ENCODE peak calls at places on chromosome 16, in four cellular contexts. W, S, E and Z are unnamed samples.

GRCh38 chr16:87206646-87207451 is 110.3 kb downstream of the C16orf95 start:
- DNase-seq in W (no peak), S (no peak), E (no peak), Z (no peak)

GRCh38 chr16:57628008-57628781 is at the start of gene ADGRG1:
- DNase-seq in W (peak), S (peak), E (peak), Z (peak)

GRCh38 chr16:31080035-31080629 is 5.9 kb downstream of the ZNF646 start:
- DNase-seq in W (no peak), S (peak), E (no peak), Z (no peak)

GRCh38 chr16:58449306-58449705 is 50.6 kb upstream of the NDRG4 start:
- DNase-seq in W (no peak), S (no peak), E (no peak), Z (no peak)

GRCh38 chr16:11797166-11797956 is at the start of gene ZC3H7A:
- DNase-seq in W (peak), S (peak), E (peak), Z (peak)

GRCh38 chr16:21162661-21163151 is 4.2 kb downstream of the LDAF1 start:
- DNase-seq in W (peak), S (peak), E (peak), Z (peak)

GRCh38 chr16:10296956-10297340 is 88.9 kb upstream of the ATF7IP2 start:
- DNase-seq in W (no peak), S (no peak), E (no peak), Z (no peak)

GRCh38 chr16:89670496-89671431 is 13.1 kb downstream of the SPATA33 start:
- DNase-seq in W (no peak), S (no peak), E (no peak), Z (no peak)

GRCh38 chr16:78034530-78034929 is 12.2 kb downstream of the CLEC3A start:
- DNase-seq in W (no peak), S (no peak), E (no peak), Z (no peak)

GRCh38 chr16:59605706-59606105 is 871.6 kb upstream of the GOT2 start:
- DNase-seq in W (no peak), S (no peak), E (no peak), Z (no peak)

GRCh38 chr16:81666102-81666501 is 113.0 kb upstream of the PLCG2 start:
- DNase-seq in W (no peak), S (no peak), E (no peak), Z (no peak)

GRCh38 chr16:20937736-20938135 is 37.2 kb downstream of the LYRM1 start:
- DNase-seq in W (no peak), S (no peak), E (no peak), Z (no peak)

GRCh38 chr16:57184890-57185445 is 871 bp downstream of the PSME3IP1 start:
- DNase-seq in W (peak), S (no peak), E (no peak), Z (no peak)

GRCh38 chr16:46929378-46930332 is 43.8 kb downstream of the DNAJA2 start:
- DNase-seq in W (peak), S (peak), E (peak), Z (no peak)

GRCh38 chr16:68235882-68236803 is at the start of gene ESRP2:
- DNase-seq in W (peak), S (peak), E (peak), Z (peak)

GRCh38 chr16:12685806-12686205 is 117.9 kb downstream of the CPPED1 start:
- DNase-seq in W (no peak), S (no peak), E (no peak), Z (no peak)

GRCh38 chr16:81502396-81503060 is 57.9 kb downstream of the CMIP start:
- DNase-seq in W (no peak), S (no peak), E (no peak), Z (no peak)

GRCh38 chr16:30183961-30184429 is 593 bp downstream of the CORO1A start:
- DNase-seq in W (peak), S (peak), E (peak), Z (no peak)

GRCh38 chr16:11476676-11477075 is 110.0 kb downstream of the LITAF start:
- DNase-seq in W (no peak), S (no peak), E (no peak), Z (no peak)

GRCh38 chr16:2692948-2693651 is 10.8 kb downstream of the KCTD5 start:
- DNase-seq in W (peak), S (no peak), E (peak), Z (no peak)

GRCh38 chr16:84738255-84739038 is 38.6 kb downstream of the USP10 start:
- DNase-seq in W (peak), S (peak), E (peak), Z (no peak)

GRCh38 chr16:73433493-73434307 is 385.8 kb upstream of the ZFHX3 start:
- DNase-seq in W (no peak), S (no peak), E (no peak), Z (no peak)

GRCh38 chr16:50671644-50672260 is 9.4 kb downstream of the SNX20 start:
- DNase-seq in W (no peak), S (no peak), E (no peak), Z (no peak)

GRCh38 chr16:81319221-81319912 is 4.6 kb downstream of the GAN start:
- DNase-seq in W (no peak), S (no peak), E (no peak), Z (no peak)

GRCh38 chr16:11232852-11233726 is 22.9 kb downstream of the SOCS1 start:
- DNase-seq in W (no peak), S (no peak), E (peak), Z (no peak)

DNA sequence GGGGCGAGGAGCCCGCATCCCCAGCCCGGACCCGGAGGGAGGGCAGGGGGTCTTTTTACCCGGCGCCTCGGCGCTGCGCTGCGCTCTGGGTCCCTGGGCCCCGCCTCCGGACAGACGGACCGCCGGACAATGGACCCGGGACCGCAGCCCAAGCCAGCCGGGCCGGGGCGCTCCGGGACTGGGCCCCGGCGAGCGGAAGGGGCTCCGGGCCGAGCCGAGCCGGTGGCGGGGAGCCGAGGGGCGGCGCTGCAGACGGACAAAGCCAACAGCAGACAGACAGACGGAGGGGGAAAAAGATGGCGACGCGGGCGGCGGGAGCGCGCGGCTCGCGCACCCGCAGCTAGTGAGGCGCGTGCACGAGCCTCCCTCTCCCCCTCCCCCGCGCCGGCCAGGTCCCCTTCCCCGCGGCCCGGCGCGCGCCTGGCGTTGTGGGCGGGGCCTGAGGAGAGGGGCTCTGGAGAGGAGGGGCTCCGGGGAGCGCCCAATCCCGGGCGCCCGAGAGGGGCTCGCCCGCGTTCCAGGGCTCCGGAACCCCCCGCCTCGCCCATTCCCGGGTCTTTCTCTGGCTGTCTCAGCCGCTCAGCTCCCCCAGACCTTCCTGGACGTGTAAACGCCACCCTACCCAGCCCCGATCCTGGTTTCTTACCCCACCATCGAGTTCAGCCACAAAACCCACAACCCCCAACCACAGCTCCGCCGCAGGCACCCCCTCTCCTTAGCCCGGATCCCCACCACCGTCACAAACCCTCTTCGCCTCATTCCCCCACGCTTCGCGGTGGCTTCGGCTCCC is at the start of gene ZNF821:
- DNase-seq in W (peak), S (peak), E (peak), Z (no peak)
- TF ChIP-seq CTCF in W (peak), S (peak), E (no peak), Z (no peak)

DNA sequence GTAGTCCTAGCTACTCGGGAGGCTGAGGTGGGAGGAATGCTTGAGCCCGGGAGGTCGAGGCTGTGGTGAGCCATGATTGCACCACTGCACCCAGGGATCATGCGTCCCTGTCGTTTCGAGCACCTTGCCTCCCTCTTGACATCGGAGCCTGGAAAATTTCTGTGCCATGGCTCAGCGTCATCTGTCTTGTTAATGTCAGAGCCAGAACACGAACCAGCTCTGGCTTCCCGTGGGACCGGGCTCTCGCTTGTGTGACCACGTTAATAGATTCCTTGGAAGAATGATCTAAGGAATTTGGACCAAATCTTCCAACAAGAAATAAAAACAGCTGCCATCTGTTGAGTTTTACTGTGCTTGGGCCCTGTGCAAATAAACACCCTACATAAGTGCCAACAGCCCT is 117.7 kb downstream of the ABCC1 start:
- DNase-seq in W (no peak), S (peak), E (no peak), Z (no peak)
- TF ChIP-seq EP300 in W (no peak), S (peak), E (peak), Z (peak)

DNA sequence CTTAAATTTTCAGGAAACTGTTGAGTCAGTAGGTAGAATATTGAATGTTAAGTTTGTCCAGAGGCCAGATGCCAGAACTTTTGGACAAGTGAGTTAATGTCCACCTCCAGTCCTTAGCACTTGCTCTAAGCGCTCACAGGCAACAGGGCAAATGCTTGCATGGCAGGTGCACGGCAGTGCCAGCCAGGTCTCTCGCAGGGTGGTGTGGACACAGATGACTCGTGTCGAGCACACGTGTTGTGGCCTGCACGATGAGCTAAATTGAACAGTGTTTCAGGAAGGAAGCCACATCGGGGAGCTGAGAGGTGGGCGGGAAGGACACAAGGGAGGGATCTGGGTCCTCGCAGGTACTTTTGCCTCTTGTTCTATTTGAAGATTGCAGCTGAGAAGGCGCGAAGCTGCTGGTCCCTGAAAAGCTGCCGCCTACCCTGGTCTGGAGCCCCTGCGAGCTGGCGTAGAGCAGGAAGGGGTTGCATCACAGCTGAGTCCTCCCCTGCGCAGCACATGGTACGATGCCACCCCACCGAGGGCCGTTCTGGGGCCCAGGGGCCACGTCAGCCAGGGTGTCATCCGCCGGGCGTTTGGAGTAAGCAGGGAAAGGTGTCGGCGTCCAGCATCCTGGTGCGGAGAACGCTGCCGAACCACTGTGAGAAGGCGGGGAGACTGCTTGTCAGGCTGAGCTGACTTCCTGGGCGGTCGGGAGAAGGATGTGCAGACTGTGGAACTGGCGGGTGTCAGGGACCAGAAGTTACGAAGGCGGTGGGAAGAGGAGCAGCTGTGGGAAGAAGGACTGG is 6.3 kb downstream of the RAB40C start:
- DNase-seq in W (no peak), S (peak), E (no peak), Z (no peak)
- H3K27ac ChIP-seq in W (no peak), S (no peak), E (no peak), Z (no peak)

DNA sequence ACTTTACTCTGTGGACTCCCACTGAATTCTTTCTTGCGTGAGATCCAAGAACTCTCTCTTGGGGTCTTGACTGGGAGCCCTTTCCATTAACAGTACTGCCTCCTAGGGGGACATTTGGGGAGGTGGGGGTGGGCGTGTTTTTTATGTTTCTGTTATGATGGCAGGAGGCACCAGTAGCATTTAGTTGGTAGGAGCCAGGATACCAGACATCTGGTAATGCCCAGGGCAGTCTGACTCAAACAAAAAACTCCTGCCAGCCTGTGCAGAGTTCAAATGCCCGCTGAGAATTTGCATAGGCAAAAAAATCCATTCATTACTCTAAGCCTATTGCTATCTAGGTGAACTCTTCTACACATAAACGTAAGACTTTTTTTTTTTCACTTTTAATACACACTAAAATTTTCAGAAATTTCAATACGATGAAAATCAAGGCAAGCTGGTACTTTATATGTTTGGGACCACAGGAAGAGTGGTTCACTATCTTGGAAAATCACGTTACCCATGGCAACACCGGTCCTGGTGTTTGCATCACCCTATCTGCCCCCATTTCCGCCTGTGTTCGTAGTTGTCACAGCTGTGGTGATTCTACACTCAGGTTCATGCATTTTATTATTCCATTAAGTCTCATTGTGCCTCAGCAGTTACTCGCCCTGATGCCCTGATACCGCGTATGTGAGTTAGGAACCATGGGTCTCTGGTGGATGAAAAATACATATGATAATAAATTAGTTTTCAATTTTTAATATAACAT is 121.1 kb upstream of the XYLT1 start:
- DNase-seq in W (no peak), S (no peak), E (no peak), Z (no peak)
- TF ChIP-seq CTCF in W (no peak), S (no peak), E (no peak), Z (no peak)

GRCh38 chr16:8113843-8114242 is 476.5 kb downstream of the TMEM114 start:
- DNase-seq in W (no peak), S (no peak), E (no peak), Z (no peak)

GRCh38 chr16:8103649-8104289 is 486.5 kb downstream of the TMEM114 start:
- DNase-seq in W (no peak), S (no peak), E (no peak), Z (no peak)

GRCh38 chr16:8108991-8109509 is 481.3 kb downstream of the TMEM114 start:
- DNase-seq in W (no peak), S (no peak), E (no peak), Z (no peak)

GRCh38 chr16:8110572-8111514 is 479.5 kb downstream of the TMEM114 start:
- DNase-seq in W (no peak), S (no peak), E (no peak), Z (no peak)

DNA sequence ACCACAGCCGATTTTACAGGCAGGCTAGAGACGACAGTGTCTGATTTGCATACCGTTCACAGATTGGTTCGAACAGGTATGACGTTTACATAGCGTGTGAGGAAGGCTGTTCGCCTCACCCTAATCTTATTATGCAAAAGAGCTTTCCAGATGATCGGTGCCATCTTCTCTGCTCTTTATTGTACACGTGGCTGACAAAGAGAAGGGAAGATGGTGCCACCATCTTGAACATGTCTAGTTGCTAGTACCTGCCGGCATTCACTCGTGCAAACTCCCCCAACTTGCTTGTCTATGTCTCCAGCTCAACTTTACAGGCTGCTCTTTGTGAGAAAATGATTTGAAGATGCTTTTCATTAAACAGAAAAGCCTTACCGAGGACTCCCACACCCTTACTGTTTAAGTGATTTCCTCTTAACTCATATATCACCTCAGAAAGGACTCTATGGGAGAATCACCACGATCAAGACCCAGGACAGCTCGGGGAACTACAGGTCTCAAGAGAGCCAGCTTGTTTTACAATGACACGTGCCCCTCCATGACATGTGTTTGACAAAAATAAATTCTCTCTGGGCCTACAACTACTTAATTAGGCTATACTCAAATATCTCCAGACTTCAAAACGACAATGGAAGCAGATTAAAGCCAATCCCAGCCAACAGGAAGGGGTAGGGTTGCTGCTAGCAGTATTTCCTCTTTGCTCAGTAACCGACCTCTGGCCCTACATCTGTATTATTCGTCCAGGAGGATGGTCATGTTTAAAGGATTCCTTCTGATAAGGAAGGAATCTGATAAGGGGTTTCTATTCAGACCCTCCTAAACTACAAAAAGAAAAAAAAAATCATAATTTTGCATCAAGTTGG is 480.6 kb downstream of the TMEM114 start:
- DNase-seq in W (no peak), S (no peak), E (no peak), Z (no peak)
- TF ChIP-seq EP300 in W (no peak), S (no peak), E (no peak), Z (no peak)

DNA sequence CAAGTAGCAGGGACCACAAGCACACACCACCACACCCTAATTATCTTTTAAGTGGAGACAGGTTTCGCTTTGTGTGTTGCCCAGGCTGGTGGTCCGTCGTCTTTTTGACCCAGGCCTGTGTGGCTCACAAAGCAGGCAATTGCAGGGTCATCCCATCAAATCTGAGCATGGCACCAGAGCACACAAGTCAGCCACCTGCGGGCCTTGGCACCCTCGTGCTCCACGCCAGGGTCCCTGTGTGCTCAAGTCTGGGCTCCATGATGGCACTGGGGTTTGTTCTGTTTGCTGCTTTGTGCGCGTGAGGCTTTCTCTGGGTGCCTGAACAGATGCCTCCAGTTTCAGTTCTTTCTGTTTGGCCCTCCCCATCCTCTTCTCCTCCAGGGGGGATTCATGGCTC is 2.4 kb upstream of the CAPN15 start:
- DNase-seq in W (no peak), S (no peak), E (no peak), Z (no peak)
- H3K27ac ChIP-seq in W (no peak), S (no peak), E (peak), Z (peak)

GRCh38 chr16:28126684-28127620 is 63.4 kb upstream of the GSG1L start:
- DNase-seq in W (no peak), S (no peak), E (no peak), Z (no peak)
- TF ChIP-seq CTCF in W (no peak), S (no peak), E (no peak), Z (no peak)

GRCh38 chr16:80081851-80082250 is 458.9 kb upstream of the DYNLRB2 start:
- DNase-seq in W (no peak), S (no peak), E (no peak), Z (no peak)

GRCh38 chr16:80084163-80084562 is 456.6 kb upstream of the DYNLRB2 start:
- DNase-seq in W (peak), S (no peak), E (no peak), Z (no peak)

GRCh38 chr16:80085606-80086005 is 455.2 kb upstream of the DYNLRB2 start:
- DNase-seq in W (no peak), S (no peak), E (no peak), Z (no peak)

GRCh38 chr16:80080287-80080851 is 460.4 kb upstream of the DYNLRB2 start:
- DNase-seq in W (no peak), S (no peak), E (no peak), Z (no peak)

GRCh38 chr16:80084614-80085013 is 456.2 kb upstream of the DYNLRB2 start:
- DNase-seq in W (peak), S (peak), E (peak), Z (no peak)
- TF ChIP-seq EP300 in W (no peak), S (no peak), E (no peak), Z (no peak)

GRCh38 chr16:66696669-66697630 is at the start of gene CMTM4:
- DNase-seq in W (peak), S (peak), E (peak), Z (peak)
- H3K27ac ChIP-seq in W (peak), S (peak), E (peak), Z (peak)